ENCODE peak calls at places on chromosomes 2 and 18, in nine cellular contexts. N is prostate gland; U is breast epithelium; V is CD8-positive, alpha-beta memory T cell; C is body of pancreas; S is mesendoderm; G is CD8-positive, alpha-beta T cell; E is transverse colon; P is neural progenitor cell. W is an unnamed sample.

GRCh38 chr2:12059616-12060441 is 313.4 kb downstream of the LPIN1 start:
- DNase-seq in G (no peak), N (no peak), S (no peak), V (no peak), E (no peak), U (no peak), P (no peak), C (no peak), W (no peak)

GRCh38 chr2:214246417-214246816 is 164.4 kb upstream of the VWC2L start:
- DNase-seq in N (no peak), G (no peak), P (peak; percentile 23), S (no peak), C (no peak), V (no peak), E (no peak), U (no peak), W (no peak)

GRCh38 chr2:225319872-225320271 is 79.6 kb upstream of the NYAP2 start:
- DNase-seq in C (no peak), G (no peak), V (no peak), S (no peak), E (no peak), P (no peak), N (no peak), U (no peak), W (no peak)

GRCh38 chr2:198717451-198717850 is 740.3 kb downstream of the SATB2 start:
- DNase-seq in V (no peak), N (no peak), E (no peak), C (no peak), U (no peak), S (peak; percentile 15), G (no peak), P (peak; percentile 6), W (no peak)

GRCh38 chr2:129888461-129888860 is 91.0 kb upstream of the RAB6C start:
- DNase-seq in E (no peak), C (no peak), U (no peak), G (no peak), P (no peak), S (no peak), V (no peak), N (no peak), W (no peak)

GRCh38 chr2:150472122-150472899 is 15.2 kb downstream of the RND3 start:
- DNase-seq in S (peak; percentile 33), C (no peak), V (no peak), G (no peak), N (no peak), U (no peak), E (peak; percentile 71), P (no peak), W (peak; percentile 47)

GRCh38 chr2:65053199-65053598 is 3.0 kb upstream of the CEP68 start:
- DNase-seq in U (no peak), P (no peak), N (no peak), E (peak; percentile 54), C (no peak), G (peak; percentile 38), V (peak; percentile 53), S (no peak), W (no peak)

GRCh38 chr18:26549103-26549485 is 741 bp upstream of the KCTD1 start:
- DNase-seq in C (no peak), P (no peak), V (no peak), U (peak; percentile 33), N (peak; percentile 61), E (peak; percentile 38), G (no peak), S (peak; percentile 73), W (peak; percentile 33)

GRCh38 chr18:475202-475624 is 25.3 kb downstream of the COLEC12 start:
- DNase-seq in S (peak; percentile 97), P (no peak), G (no peak), V (no peak), E (no peak), C (no peak), U (no peak), N (peak; percentile 13), W (no peak)

GRCh38 chr2:224712346-224712745 is 3.8 kb downstream of the CCDC195 start:
- DNase-seq in N (no peak), E (no peak), V (no peak), C (no peak), S (no peak), G (no peak), P (no peak), U (no peak), W (peak; percentile 25)

GRCh38 chr2:99337931-99338580 is 867 bp downstream of the EIF5B start:
- DNase-seq in G (no peak), U (no peak), V (peak; percentile 0), S (peak; percentile 42), N (no peak), E (no peak), P (peak; percentile 8), C (no peak), W (peak; percentile 64)

GRCh38 chr18:50507120-50507590 is 52.7 kb upstream of the MAPK4 start:
- DNase-seq in C (peak; percentile 52), E (peak; percentile 46), S (peak; percentile 77), N (peak; percentile 29), U (peak; percentile 29), G (no peak), V (no peak), P (peak; percentile 87), W (peak; percentile 46)

GRCh38 chr18:47296462-47296861 is 45.0 kb upstream of the SKOR2 start:
- DNase-seq in G (no peak), U (no peak), S (no peak), P (no peak), C (no peak), V (no peak), E (no peak), N (no peak), W (no peak)

GRCh38 chr18:48632676-48633257 is 93.9 kb downstream of the CTIF start:
- DNase-seq in N (no peak), G (no peak), U (no peak), P (no peak), S (no peak), E (no peak), V (no peak), C (no peak), W (no peak)

GRCh38 chr18:69992776-69993175 is 45.1 kb upstream of the CD226 start:
- DNase-seq in P (no peak), C (no peak), N (no peak), U (no peak), V (no peak), G (no peak), E (no peak), S (no peak), W (no peak)

GRCh38 chr18:58325521-58325908 is 281.5 kb downstream of the NEDD4L start:
- DNase-seq in V (no peak), U (no peak), S (no peak), P (no peak), G (no peak), E (no peak), N (no peak), C (no peak), W (no peak)

GRCh38 chr2:240138275-240138984 is 2.0 kb downstream of the OTOS start:
- DNase-seq in E (no peak), G (no peak), N (no peak), U (no peak), S (no peak), V (no peak), P (no peak), C (no peak), W (no peak)

GRCh38 chr2:10166489-10167295 is 44.2 kb downstream of the RRM2 start:
- DNase-seq in C (no peak), P (no peak), S (no peak), G (no peak), U (no peak), V (no peak), N (no peak), E (no peak), W (no peak)

GRCh38 chr2:127220807-127221527 is 868 bp upstream of the CYP27C1 start:
- DNase-seq in G (no peak), P (peak; percentile 65), V (no peak), E (no peak), C (no peak), U (no peak), N (no peak), S (peak; percentile 86), W (no peak)

DNA sequence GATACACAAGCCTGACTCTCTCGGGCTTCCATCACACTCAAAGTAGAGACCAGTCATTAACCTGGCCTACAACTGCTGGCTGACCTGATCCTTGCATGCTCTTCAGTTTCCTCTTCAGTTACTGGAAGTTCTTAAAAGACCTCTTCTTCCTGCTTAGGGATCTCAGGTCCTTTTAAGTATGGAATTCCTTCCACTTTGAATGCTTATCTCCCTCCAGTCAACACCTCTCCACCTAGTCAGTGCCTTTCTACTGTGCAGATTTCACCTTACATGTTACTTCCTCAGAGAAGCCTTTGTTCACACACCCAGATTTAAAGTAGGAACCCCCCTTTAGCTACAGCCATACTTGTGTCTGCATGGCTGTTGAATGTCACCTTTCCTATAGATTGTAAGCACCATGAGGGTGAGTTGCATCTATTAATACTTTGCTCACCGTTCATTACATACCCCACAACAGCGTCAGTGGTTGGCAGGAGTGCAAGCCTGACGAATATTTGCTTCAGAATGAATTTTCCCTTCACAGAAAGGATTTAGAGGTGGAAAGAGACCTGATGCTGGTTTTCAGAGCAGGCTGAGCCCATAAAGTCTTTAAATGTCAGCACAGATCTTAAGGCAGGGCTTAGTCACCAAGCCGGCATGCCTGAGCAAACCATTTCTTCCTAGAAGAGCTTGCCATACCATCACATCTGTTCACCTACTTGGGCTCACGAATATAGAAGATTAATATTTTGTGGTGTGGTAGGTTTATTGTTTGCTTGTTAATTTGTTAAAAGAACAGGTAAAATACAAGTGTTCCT is 90.1 kb downstream of the ACVR1 start:
- DNase-seq in P (no peak), C (no peak), N (no peak), V (no peak), G (no peak), S (peak; percentile 64), U (no peak), E (no peak), W (peak; percentile 34)
- H3K4me1 ChIP-seq in P (peaks cover 42% of the 10 kb centered on the region), C (peaks cover 77% of the 10 kb centered on the region), N (peaks cover 4% of the 10 kb centered on the region), V (peaks cover 25% of the 10 kb centered on the region), G (peaks cover 7% of the 10 kb centered on the region), S (peaks cover 36% of the 10 kb centered on the region), U (no peaks in the 10 kb centered on the region), E (peaks cover 45% of the 10 kb centered on the region), W (peaks cover 4% of the 10 kb centered on the region)

GRCh38 chr2:169964740-169965139 is 137.5 kb downstream of the UBR3 start:
- DNase-seq in U (no peak), C (no peak), P (no peak), G (no peak), S (no peak), N (peak; percentile 52), E (no peak), V (no peak), W (no peak)
- H3K4me1 ChIP-seq in U (no peaks in the 10 kb centered on the region), C (no peaks in the 10 kb centered on the region), P (peaks cover 9% of the 10 kb centered on the region), G (no peaks in the 10 kb centered on the region), S (no peaks in the 10 kb centered on the region), N (no peaks in the 10 kb centered on the region), E (no peaks in the 10 kb centered on the region), V (no peaks in the 10 kb centered on the region), W (no peaks in the 10 kb centered on the region)

GRCh38 chr18:12883003-12883683 is 894 bp downstream of the PTPN2 start:
- DNase-seq in E (no peak), V (no peak), C (no peak), P (peak; percentile 21), G (peak; percentile 22), U (no peak), S (peak; percentile 10), N (no peak), W (peak; percentile 27)
- H3K4me1 ChIP-seq in E (peaks cover 12% of the 10 kb centered on the region), V (peaks cover 52% of the 10 kb centered on the region), C (peaks cover 37% of the 10 kb centered on the region), P (peaks cover 30% of the 10 kb centered on the region), G (peaks cover 52% of the 10 kb centered on the region), U (peaks cover 5% of the 10 kb centered on the region), S (peaks cover 24% of the 10 kb centered on the region), N (no peaks in the 10 kb centered on the region), W (peaks cover 9% of the 10 kb centered on the region)

DNA sequence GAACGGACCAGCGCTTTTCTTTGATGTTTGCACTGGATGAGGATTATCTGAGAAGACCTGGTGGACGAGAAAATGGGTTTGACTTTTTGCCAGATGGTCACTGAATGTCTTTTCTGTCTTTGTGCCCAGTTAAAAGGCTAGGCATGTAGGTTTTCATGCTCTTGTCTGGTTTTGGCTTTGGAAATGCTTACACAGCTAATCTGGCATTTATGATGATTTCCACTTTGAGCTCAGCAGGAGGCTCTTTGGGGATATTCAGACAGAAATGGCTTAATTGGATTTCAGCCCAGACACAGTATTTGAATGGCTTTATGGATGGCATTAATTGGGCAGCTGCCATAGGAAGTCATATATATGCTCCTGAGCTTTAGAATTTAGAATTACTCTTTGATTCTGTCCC is 59.6 kb downstream of the NCK2 start:
- DNase-seq in V (no peak), G (no peak), P (no peak), U (no peak), S (no peak), N (no peak), C (no peak), E (no peak), W (no peak)
- H3K4me1 ChIP-seq in V (peaks cover 84% of the 10 kb centered on the region), G (peaks cover 94% of the 10 kb centered on the region), P (peaks cover 25% of the 10 kb centered on the region), U (no peaks in the 10 kb centered on the region), S (peaks cover 11% of the 10 kb centered on the region), N (no peaks in the 10 kb centered on the region), C (peaks cover 40% of the 10 kb centered on the region), E (peaks cover 36% of the 10 kb centered on the region), W (no peaks in the 10 kb centered on the region)